ENCODE peak calls at places on chromosomes 3 and 15, in six cellular contexts. A is nephron progenitor cell, D is AG04449, X is RWPE1, Y is AG09309, L is mammary epithelial cell. E is an unnamed sample.

GRCh38 chr3:14451844-14452533 is 49.6 kb downstream of the SLC6A6 start:
- DNase-seq in A (no peak), D (peak), X (peak), Y (peak), L (no peak), E (no peak)

GRCh38 chr15:29107291-29107890 is 162.2 kb downstream of the NSMCE3 start:
- DNase-seq in A (no peak), D (no peak), X (no peak), Y (no peak), L (no peak), E (no peak)

GRCh38 chr3:117534138-117534537 is 824.6 kb downstream of the TUSC7 start:
- DNase-seq in A (no peak), D (no peak), X (no peak), Y (no peak), L (no peak), E (no peak)

GRCh38 chr15:49606594-49606993 is 14.0 kb downstream of the FAM227B start:
- DNase-seq in A (no peak), D (no peak), X (no peak), Y (no peak), L (no peak), E (no peak)

GRCh38 chr3:55091381-55092225 is 163.7 kb upstream of the LRTM1 start:
- DNase-seq in A (no peak), D (peak), X (no peak), Y (peak), L (no peak), E (no peak)

GRCh38 chr3:173090492-173090891 is 50.5 kb downstream of the SPATA16 start:
- DNase-seq in A (no peak), D (no peak), X (no peak), Y (no peak), L (no peak), E (no peak)

GRCh38 chr15:34754674-34755418 is at the start of gene GJD2:
- DNase-seq in A (peak), D (no peak), X (no peak), Y (no peak), L (no peak), E (no peak)

GRCh38 chr3:141262306-141262705 is 30.7 kb downstream of the PXYLP1 start:
- DNase-seq in A (no peak), D (peak), X (no peak), Y (peak), L (peak), E (no peak)

GRCh38 chr3:11618897-11619296 is 24.8 kb downstream of the VGLL4 start:
- DNase-seq in A (no peak), D (no peak), X (no peak), Y (no peak), L (no peak), E (no peak)

GRCh38 chr15:50353999-50354837 is 780 bp downstream of the GABPB1 start:
- DNase-seq in A (peak), D (peak), X (peak), Y (peak), L (peak), E (peak)

GRCh38 chr15:31300208-31300661 is 26.4 kb upstream of the KLF13 start:
- DNase-seq in A (no peak), D (no peak), X (no peak), Y (no peak), L (no peak), E (no peak)

GRCh38 chr15:31280037-31280830 is 46.4 kb upstream of the KLF13 start:
- DNase-seq in A (no peak), D (no peak), X (no peak), Y (no peak), L (peak), E (peak)

GRCh38 chr3:148816427-148816826 is 11.2 kb upstream of the CPB1 start:
- DNase-seq in A (no peak), D (no peak), X (no peak), Y (no peak), L (no peak), E (no peak)

GRCh38 chr15:58403581-58403980 is 28.2 kb upstream of the LIPC start:
- DNase-seq in A (no peak), D (no peak), X (no peak), Y (no peak), L (no peak), E (no peak)

GRCh38 chr15:65303687-65304392 is 637 bp upstream of the RNU5B-1 start:
- DNase-seq in A (peak), D (no peak), X (peak), Y (no peak), L (peak), E (no peak)

GRCh38 chr15:98924311-98925049 is 83.1 kb downstream of the PGPEP1L start:
- DNase-seq in A (no peak), D (no peak), X (no peak), Y (no peak), L (no peak), E (no peak)

GRCh38 chr3:37117548-37117947 is 56.8 kb downstream of the LRRFIP2 start:
- DNase-seq in A (no peak), D (no peak), X (no peak), Y (no peak), L (no peak), E (no peak)

GRCh38 chr15:98596885-98597343 is 51.4 kb upstream of the IGF1R start:
- DNase-seq in A (no peak), D (no peak), X (no peak), Y (no peak), L (no peak), E (no peak)

GRCh38 chr3:164306042-164306441 is 772.3 kb downstream of the SI start:
- DNase-seq in A (no peak), D (no peak), X (no peak), Y (no peak), L (no peak), E (no peak)

GRCh38 chr3:186259612-186260383 is 102.2 kb downstream of the DGKG start:
- DNase-seq in A (peak), D (peak), X (peak), Y (peak), L (peak), E (peak)

GRCh38 chr3:126261037-126261436 is 80.7 kb upstream of the ALDH1L1 start:
- DNase-seq in A (no peak), D (peak), X (no peak), Y (peak), L (no peak), E (peak)

GRCh38 chr3:64360261-64360660 is 135.0 kb upstream of the PRICKLE2 start:
- DNase-seq in A (no peak), D (no peak), X (no peak), Y (no peak), L (no peak), E (no peak)

GRCh38 chr3:197878427-197878826 is 71.6 kb upstream of the RPL35A start:
- DNase-seq in A (no peak), D (no peak), X (no peak), Y (peak), L (no peak), E (no peak)

GRCh38 chr3:160444411-160444810 is 5.2 kb downstream of the TRIM59 start:
- DNase-seq in A (no peak), D (no peak), X (peak), Y (no peak), L (no peak), E (no peak)

GRCh38 chr3:180600473-180600872 is 1.5 kb upstream of the TTC14 start:
- DNase-seq in A (no peak), D (no peak), X (no peak), Y (no peak), L (no peak), E (no peak)

GRCh38 chr3:61855211-61855610 is 293.8 kb downstream of the PTPRG start:
- DNase-seq in A (no peak), D (no peak), X (no peak), Y (no peak), L (no peak), E (no peak)

GRCh38 chr3:65402597-65402996 is 636.1 kb downstream of the MAGI1 start:
- DNase-seq in A (no peak), D (peak), X (peak), Y (peak), L (peak), E (no peak)

GRCh38 chr15:45448516-45448915 is 70.2 kb upstream of the GATM start:
- DNase-seq in A (no peak), D (no peak), X (no peak), Y (no peak), L (no peak), E (no peak)

GRCh38 chr3:4440951-4441350 is 26.1 kb downstream of the SUMF1 start:
- DNase-seq in A (no peak), D (no peak), X (no peak), Y (no peak), L (no peak), E (no peak)

GRCh38 chr3:126666600-126667528 is 11.9 kb upstream of the TXNRD3 start:
- DNase-seq in A (no peak), D (no peak), X (no peak), Y (no peak), L (no peak), E (no peak)

GRCh38 chr3:190697901-190698300 is 164.6 kb downstream of the GMNC start:
- DNase-seq in A (no peak), D (no peak), X (no peak), Y (peak), L (peak), E (no peak)

GRCh38 chr15:57343018-57343417 is 33.3 kb upstream of the CGNL1 start:
- DNase-seq in A (no peak), D (no peak), X (no peak), Y (no peak), L (no peak), E (no peak)

GRCh38 chr3:14467723-14468620 is 65.6 kb downstream of the SLC6A6 start:
- DNase-seq in A (peak), D (no peak), X (peak), Y (no peak), L (no peak), E (peak)

GRCh38 chr15:28786521-28786920 is 61.9 kb downstream of the GOLGA6L7 start:
- DNase-seq in A (no peak), D (no peak), X (no peak), Y (peak), L (no peak), E (no peak)

GRCh38 chr15:36884404-36885335 is 215.7 kb downstream of the MEIS2 start:
- DNase-seq in A (no peak), D (no peak), X (no peak), Y (no peak), L (no peak), E (no peak)

GRCh38 chr3:125220681-125221429 is 8.3 kb upstream of the SLC12A8 start:
- DNase-seq in A (no peak), D (no peak), X (no peak), Y (no peak), L (no peak), E (no peak)

GRCh38 chr15:78000089-78000926 is 77.2 kb downstream of the TBC1D2B start:
- DNase-seq in A (peak), D (no peak), X (peak), Y (no peak), L (peak), E (peak)

GRCh38 chr3:192038726-192039125 is 577.8 kb downstream of the PYDC2 start:
- DNase-seq in A (no peak), D (no peak), X (peak), Y (no peak), L (peak), E (no peak)

GRCh38 chr3:160128086-160128485 is 97.1 kb upstream of the C3orf80 start:
- DNase-seq in A (no peak), D (no peak), X (no peak), Y (no peak), L (no peak), E (no peak)

GRCh38 chr3:41508063-41508696 is 308.9 kb downstream of the CTNNB1 start:
- DNase-seq in A (no peak), D (no peak), X (peak), Y (no peak), L (peak), E (no peak)
- TF ChIP-seq CTCF in A (no peak), D (no peak), X (peak), Y (no peak), L (peak), E (no peak)

GRCh38 chr15:38197553-38197952 is 55.1 kb upstream of the SPRED1 start:
- DNase-seq in A (no peak), D (no peak), X (no peak), Y (no peak), L (no peak), E (no peak)
- TF ChIP-seq CTCF in A (no peak), D (no peak), X (no peak), Y (no peak), L (no peak), E (no peak)

GRCh38 chr3:42829083-42829627 is 19.9 kb downstream of the ACKR2 start:
- DNase-seq in A (no peak), D (no peak), X (peak), Y (no peak), L (peak), E (no peak)

GRCh38 chr3:42827654-42828053 is 18.4 kb downstream of the ACKR2 start:
- DNase-seq in A (no peak), D (no peak), X (no peak), Y (no peak), L (peak), E (no peak)

GRCh38 chr3:42831321-42831713 is 22.1 kb downstream of the ACKR2 start:
- DNase-seq in A (peak), D (no peak), X (no peak), Y (no peak), L (peak), E (peak)

GRCh38 chr3:42829628-42830436 is 20.6 kb downstream of the ACKR2 start:
- DNase-seq in A (no peak), D (no peak), X (no peak), Y (no peak), L (no peak), E (no peak)

GRCh38 chr3:42830437-42831320 is 21.4 kb downstream of the ACKR2 start:
- DNase-seq in A (no peak), D (no peak), X (peak), Y (no peak), L (peak), E (no peak)
- TF ChIP-seq CTCF in A (peak), D (peak), X (peak), Y (peak), L (peak), E (peak)

GRCh38 chr3:50519471-50520089 is 16.1 kb upstream of the CACNA2D2 start:
- DNase-seq in A (peak), D (no peak), X (peak), Y (no peak), L (peak), E (peak)
- TF ChIP-seq CTCF in A (peak), D (peak), X (peak), Y (peak), L (peak), E (peak)

GRCh38 chr3:107981471-107982111 is 109.2 kb downstream of the CD47 start:
- DNase-seq in A (no peak), D (no peak), X (no peak), Y (no peak), L (no peak), E (no peak)

GRCh38 chr3:107982165-107982564 is 108.7 kb downstream of the CD47 start:
- DNase-seq in A (no peak), D (no peak), X (no peak), Y (no peak), L (no peak), E (no peak)

GRCh38 chr3:107986505-107986904 is 104.3 kb downstream of the CD47 start:
- DNase-seq in A (no peak), D (no peak), X (no peak), Y (no peak), L (no peak), E (no peak)

GRCh38 chr3:107985496-107985895 is 105.3 kb downstream of the CD47 start:
- DNase-seq in A (no peak), D (no peak), X (no peak), Y (no peak), L (no peak), E (no peak)

DNA sequence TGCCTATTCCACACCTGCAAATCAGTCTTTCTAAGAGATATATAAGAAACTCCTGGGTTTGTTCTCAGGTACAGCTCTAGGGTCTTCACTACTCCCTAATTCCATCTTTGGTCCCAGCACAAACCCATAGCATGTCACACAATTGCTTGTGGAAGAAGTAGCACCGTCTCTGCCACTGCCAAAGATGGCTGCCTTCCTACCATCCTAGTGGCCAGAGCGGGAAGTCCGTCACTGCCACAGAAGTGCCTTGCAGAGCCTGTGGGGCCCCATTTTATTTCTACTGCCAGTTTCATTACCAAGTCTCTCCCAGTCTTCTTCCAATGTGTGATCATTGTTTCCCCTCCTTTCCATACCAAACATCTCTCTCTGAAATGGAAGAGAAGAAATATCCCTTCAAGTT is 107.6 kb downstream of the CD47 start:
- DNase-seq in A (no peak), D (no peak), X (no peak), Y (no peak), L (no peak), E (no peak)
- TF ChIP-seq CTCF in A (no peak), D (no peak), X (no peak), Y (no peak), L (no peak), E (no peak)

GRCh38 chr3:27244374-27244773 is 124.8 kb downstream of the NEK10 start:
- DNase-seq in A (no peak), D (no peak), X (no peak), Y (no peak), L (no peak), E (no peak)
- TF ChIP-seq CTCF in A (no peak), D (no peak), X (no peak), Y (no peak), L (no peak), E (no peak)

GRCh38 chr3:123365450-123366143 is 83.3 kb downstream of the ADCY5 start:
- DNase-seq in A (peak), D (no peak), X (peak), Y (no peak), L (peak), E (peak)
- TF ChIP-seq CTCF in A (peak), D (peak), X (peak), Y (peak), L (peak), E (peak)

GRCh38 chr15:84582583-84583157 is 18.1 kb upstream of the ZSCAN2 start:
- DNase-seq in A (no peak), D (no peak), X (no peak), Y (no peak), L (peak), E (no peak)

GRCh38 chr15:84590406-84590805 is 10.4 kb upstream of the ZSCAN2 start:
- DNase-seq in A (no peak), D (no peak), X (no peak), Y (no peak), L (no peak), E (no peak)

GRCh38 chr15:84591815-84592214 is 9.0 kb upstream of the ZSCAN2 start:
- DNase-seq in A (no peak), D (no peak), X (no peak), Y (no peak), L (no peak), E (no peak)

GRCh38 chr15:84586641-84587160 is 14.1 kb upstream of the ZSCAN2 start:
- DNase-seq in A (no peak), D (no peak), X (no peak), Y (no peak), L (peak), E (no peak)

GRCh38 chr15:84588053-84588874 is 12.5 kb upstream of the ZSCAN2 start:
- DNase-seq in A (peak), D (no peak), X (peak), Y (no peak), L (peak), E (peak)
- TF ChIP-seq CTCF in A (peak), D (peak), X (peak), Y (peak), L (peak), E (peak)

GRCh38 chr15:63042879-63043340 is 363 bp downstream of the TPM1 start:
- DNase-seq in A (no peak), D (no peak), X (no peak), Y (no peak), L (no peak), E (no peak)

GRCh38 chr15:63040954-63041353 is 1.6 kb upstream of the TPM1 start:
- DNase-seq in A (no peak), D (no peak), X (no peak), Y (no peak), L (peak), E (no peak)

GRCh38 chr15:63043391-63044076 is 987 bp downstream of the TPM1 start:
- DNase-seq in A (peak), D (no peak), X (no peak), Y (no peak), L (peak), E (no peak)

GRCh38 chr15:63041402-63041977 is 1.1 kb upstream of the TPM1 start:
- DNase-seq in A (no peak), D (no peak), X (no peak), Y (no peak), L (peak), E (no peak)

GRCh38 chr15:63041982-63042878 is at the start of gene TPM1:
- DNase-seq in A (peak), D (peak), X (peak), Y (peak), L (peak), E (peak)
- TF ChIP-seq CTCF in A (no peak), D (peak), X (no peak), Y (peak), L (no peak), E (no peak)

E was measured in neural crest cell.